ENCODE peak calls at places on chromosomes 12 and 14, in eight cellular contexts. Z is SJCRH30; A is suprapubic skin; G is upper lobe of right lung; U is sigmoid colon; I is HCT116; K is GM23248; N is CD8-positive, alpha-beta memory T cell. D is an unnamed sample. For H3K4me1, the result is how much of the 10 kb centered on the place peaks cover.

GRCh38 chr12:389138-390096 is at the start of gene KDM5A:
- DNase-seq in Z (peak), A (peak), G (peak), U (peak), I (peak), K (peak), N (peak), D (peak)

GRCh38 chr12:80053048-80053790 is 46.1 kb upstream of the OTOGL start:
- DNase-seq in Z (no peak), A (peak), G (no peak), U (peak), I (no peak), K (peak), N (no peak), D (no peak)

GRCh38 chr12:80838024-80838658 is 99.6 kb downstream of the LIN7A start:
- DNase-seq in Z (no peak), A (no peak), G (no peak), U (no peak), I (no peak), K (no peak), N (no peak), D (no peak)

GRCh38 chr12:72986963-72987362 is 714.8 kb downstream of the TRHDE start:
- DNase-seq in Z (no peak), A (no peak), G (no peak), U (no peak), I (no peak), K (no peak), N (no peak), D (no peak)

GRCh38 chr12:18696971-18697602 is 40.7 kb downstream of the PLCZ1 start:
- DNase-seq in Z (peak), A (no peak), G (no peak), U (no peak), I (no peak), K (peak), N (no peak), D (no peak)

GRCh38 chr14:74526854-74527585 is 33.5 kb downstream of the ISCA2 start:
- DNase-seq in Z (no peak), A (no peak), G (no peak), U (no peak), I (no peak), K (no peak), N (no peak), D (no peak)

GRCh38 chr14:98408024-98408555 is 863.9 kb downstream of the BCL11B start:
- DNase-seq in Z (no peak), A (no peak), G (no peak), U (no peak), I (no peak), K (no peak), N (no peak), D (no peak)

GRCh38 chr12:122920687-122921086 is 24.8 kb upstream of the VPS37B start:
- DNase-seq in Z (no peak), A (no peak), G (no peak), U (no peak), I (no peak), K (no peak), N (no peak), D (no peak)

GRCh38 chr12:101733166-101733565 is 6.1 kb downstream of the SYCP3 start:
- DNase-seq in Z (no peak), A (no peak), G (no peak), U (no peak), I (no peak), K (no peak), N (no peak), D (no peak)

GRCh38 chr14:58060898-58061297 is 91.1 kb downstream of the ARMH4 start:
- DNase-seq in Z (no peak), A (no peak), G (no peak), U (no peak), I (no peak), K (no peak), N (no peak), D (no peak)

GRCh38 chr14:70789961-70790360 is 19.4 kb downstream of the MAP3K9 start:
- DNase-seq in Z (peak), A (no peak), G (no peak), U (no peak), I (no peak), K (no peak), N (no peak), D (no peak)

GRCh38 chr12:6946920-6947374 is 3.1 kb downstream of the C12orf57 start:
- DNase-seq in Z (no peak), A (no peak), G (no peak), U (no peak), I (no peak), K (no peak), N (no peak), D (no peak)
- H3K4me1 ChIP-seq in Z (under half), A (under half), G (half or more), U (under half), I (under half), K (under half), N (half or more), D (under half)

GRCh38 chr12:117803013-117803412 is 165.8 kb downstream of the KSR2 start:
- DNase-seq in Z (no peak), A (no peak), G (no peak), U (no peak), I (no peak), K (no peak), N (no peak), D (no peak)
- H3K27ac ChIP-seq in Z (no peak), A (peak), G (no peak), U (no peak), I (no peak), K (no peak), N (no peak), D (no peak)

GRCh38 chr14:89383171-89383845 is 33.7 kb downstream of the FOXN3 start:
- DNase-seq in Z (no peak), A (no peak), G (no peak), U (no peak), I (no peak), K (no peak), N (no peak), D (no peak)

GRCh38 chr14:89384023-89384422 is 33.0 kb downstream of the FOXN3 start:
- DNase-seq in Z (peak), A (no peak), G (no peak), U (peak), I (no peak), K (no peak), N (no peak), D (no peak)

GRCh38 chr14:89382487-89383170 is 34.4 kb downstream of the FOXN3 start:
- DNase-seq in Z (no peak), A (no peak), G (no peak), U (no peak), I (no peak), K (no peak), N (no peak), D (no peak)

GRCh38 chr14:89386214-89386886 is 30.7 kb downstream of the FOXN3 start:
- DNase-seq in Z (peak), A (no peak), G (no peak), U (peak), I (no peak), K (peak), N (no peak), D (no peak)

GRCh38 chr14:89384636-89385035 is 32.4 kb downstream of the FOXN3 start:
- DNase-seq in Z (no peak), A (no peak), G (no peak), U (no peak), I (no peak), K (no peak), N (no peak), D (no peak)
- H3K4me1 ChIP-seq in Z (under half), A (under half), G (under half), U (half or more), I (under half), K (under half), N (under half), D (under half)

DNA sequence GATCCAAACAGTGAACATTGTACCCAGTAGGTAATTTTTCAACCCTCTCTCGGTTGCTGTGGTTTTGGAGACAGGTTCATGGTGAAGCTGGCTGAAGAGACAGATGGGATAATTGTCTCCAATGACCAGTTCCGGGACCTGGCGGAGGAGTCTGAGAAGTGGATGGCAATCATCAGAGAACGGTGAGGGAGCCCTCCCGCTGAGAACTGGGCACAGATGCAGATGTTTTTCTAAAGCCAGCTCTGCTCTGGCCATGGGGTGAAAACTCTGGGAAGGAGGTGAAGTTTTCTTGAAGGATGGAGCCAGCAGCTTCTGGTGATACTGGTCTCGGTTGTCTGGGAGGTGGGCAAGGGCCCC is 6.2 kb downstream of the KHNYN start:
- DNase-seq in Z (no peak), A (no peak), G (no peak), U (no peak), I (no peak), K (no peak), N (no peak), D (no peak)
- H3K27ac ChIP-seq in Z (no peak), A (peak), G (peak), U (peak), I (no peak), K (peak), N (no peak), D (peak)

DNA sequence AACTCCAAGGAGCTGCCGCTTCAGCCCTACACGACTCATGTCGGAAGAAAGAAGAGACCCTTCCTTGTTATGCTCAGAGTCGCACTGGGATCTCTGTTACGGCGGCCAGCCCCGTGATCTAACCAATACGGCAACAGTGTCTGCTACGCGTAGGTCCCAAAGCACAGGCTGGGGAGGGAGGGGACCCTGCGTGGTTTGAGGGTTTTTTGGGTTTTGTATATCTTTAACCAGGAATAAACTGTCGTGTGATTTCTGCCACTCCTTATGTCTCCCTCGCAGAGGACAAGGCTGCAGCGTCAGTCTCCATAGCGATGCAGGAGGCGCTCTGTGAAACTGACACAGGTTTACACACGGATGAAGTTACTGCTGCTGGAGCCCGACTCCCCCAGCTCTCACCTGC is 60.0 kb upstream of the DIO3 start:
- DNase-seq in Z (no peak), A (peak), G (peak), U (peak), I (no peak), K (no peak), N (peak), D (no peak)
- H3K4me1 ChIP-seq in Z (under half), A (under half), G (under half), U (under half), I (under half), K (under half), N (under half), D (under half)

GRCh38 chr14:76320975-76321374 is 55.0 kb upstream of the ESRRB start:
- DNase-seq in Z (no peak), A (no peak), G (no peak), U (no peak), I (no peak), K (no peak), N (no peak), D (no peak)
- H3K27ac ChIP-seq in Z (no peak), A (no peak), G (no peak), U (no peak), I (no peak), K (no peak), N (no peak), D (no peak)

D was measured in vagina.